ENCODE peak calls at places on chromosomes 3 and 15, in five cellular contexts. G is NCI-H748 treated with DMSO at 0.1 percent for 48 hours; Y is H1; Q is BE2C; H is stimulated activated CD4-positive, alpha-beta T cell treated with anti-CD3 and anti-CD28 coated beads, Interleukin-2, amount 100 ng/mL, for 48 hours. I is an unnamed sample.

GRCh38 chr15:31352911-31353811 is 26.5 kb downstream of the KLF13 start:
- DNase-seq in G (no peak), Y (no peak), Q (peak), H (peak), I (no peak)

GRCh38 chr15:32919749-32920414 is 202.1 kb downstream of the GREM1 start:
- DNase-seq in G (no peak), Y (no peak), Q (no peak), H (no peak), I (no peak)

GRCh38 chr3:137047240-137047639 is 89.5 kb downstream of the IL20RB start:
- DNase-seq in G (no peak), Y (no peak), Q (no peak), H (no peak), I (no peak)

GRCh38 chr3:172877011-172877410 is 126.5 kb downstream of the ECT2 start:
- DNase-seq in G (no peak), Y (no peak), Q (no peak), H (no peak), I (no peak)

GRCh38 chr3:160648701-160649100 is 28.3 kb upstream of the ARL14 start:
- DNase-seq in G (no peak), Y (no peak), Q (no peak), H (no peak), I (no peak)

GRCh38 chr3:162643245-162643644 is 1146.6 kb downstream of the OTOL1 start:
- DNase-seq in G (no peak), Y (no peak), Q (no peak), H (no peak), I (no peak)

GRCh38 chr3:194330160-194330559 is 21.0 kb downstream of the CPN2 start:
- DNase-seq in G (no peak), Y (no peak), Q (no peak), H (no peak), I (no peak)

GRCh38 chr15:52803543-52804306 is 13.6 kb upstream of the ONECUT1 start:
- DNase-seq in G (no peak), Y (no peak), Q (no peak), H (no peak), I (no peak)

GRCh38 chr3:48708481-48708889 is 8.5 kb downstream of the IP6K2 start:
- DNase-seq in G (no peak), Y (no peak), Q (no peak), H (no peak), I (no peak)

GRCh38 chr3:171193693-171194092 is 167.2 kb upstream of the SLC2A2 start:
- DNase-seq in G (no peak), Y (no peak), Q (no peak), H (no peak), I (no peak)

GRCh38 chr3:49553690-49554634 is at the start of gene BSN:
- DNase-seq in G (peak), Y (peak), Q (peak), H (peak), I (peak)

GRCh38 chr3:155640098-155640497 is 104.8 kb downstream of the PLCH1 start:
- DNase-seq in G (no peak), Y (no peak), Q (no peak), H (no peak), I (no peak)

GRCh38 chr15:63061971-63062370 is 19.4 kb downstream of the TPM1 start:
- DNase-seq in G (no peak), Y (no peak), Q (no peak), H (no peak), I (no peak)

GRCh38 chr3:112568642-112569041 is 6.8 kb downstream of the SLC35A5 start:
- DNase-seq in G (no peak), Y (no peak), Q (no peak), H (no peak), I (no peak)

GRCh38 chr3:58260261-58260731 is 22.7 kb downstream of the ABHD6 start:
- DNase-seq in G (no peak), Y (no peak), Q (no peak), H (no peak), I (no peak)

GRCh38 chr3:16992198-16992597 is 107.4 kb downstream of the PLCL2 start:
- DNase-seq in G (no peak), Y (no peak), Q (no peak), H (no peak), I (no peak)

GRCh38 chr3:150544040-150544439 is 2.3 kb downstream of the SERP1 start:
- DNase-seq in G (no peak), Y (no peak), Q (no peak), H (no peak), I (no peak)

GRCh38 chr3:169250000-169250399 is 413.5 kb downstream of the MECOM start:
- DNase-seq in G (peak), Y (no peak), Q (no peak), H (no peak), I (no peak)

GRCh38 chr15:49901867-49902775 is 216.9 kb downstream of the ATP8B4 start:
- DNase-seq in G (no peak), Y (no peak), Q (no peak), H (no peak), I (no peak)

GRCh38 chr15:29988689-29989088 is 94.1 kb upstream of the GOLGA8J start:
- DNase-seq in G (no peak), Y (no peak), Q (no peak), H (no peak), I (no peak)

GRCh38 chr3:195265363-195265976 is 5.5 kb downstream of the XXYLT1 start:
- DNase-seq in G (no peak), Y (peak), Q (no peak), H (no peak), I (no peak)

GRCh38 chr15:26639976-26640375 is 132.9 kb downstream of the GABRB3 start:
- DNase-seq in G (no peak), Y (no peak), Q (no peak), H (no peak), I (no peak)

GRCh38 chr3:59334585-59334984 is 284.8 kb upstream of the CFAP20DC start:
- DNase-seq in G (no peak), Y (no peak), Q (no peak), H (no peak), I (no peak)

GRCh38 chr15:28100516-28101195 is 1.5 kb upstream of the OCA2 start:
- DNase-seq in G (no peak), Y (peak), Q (no peak), H (no peak), I (no peak)

GRCh38 chr15:94381384-94381783 is 150.0 kb downstream of the MCTP2 start:
- DNase-seq in G (no peak), Y (no peak), Q (no peak), H (no peak), I (no peak)

GRCh38 chr3:109977903-109978302 is 640.6 kb upstream of the DPPA4 start:
- DNase-seq in G (no peak), Y (no peak), Q (no peak), H (no peak), I (no peak)

GRCh38 chr3:51373658-51374421 is 11.3 kb upstream of the MANF start:
- DNase-seq in G (no peak), Y (no peak), Q (no peak), H (no peak), I (no peak)

GRCh38 chr3:38374221-38374620 is 27.6 kb downstream of the XYLB start:
- DNase-seq in G (no peak), Y (no peak), Q (no peak), H (peak), I (no peak)

GRCh38 chr15:92101706-92102434 is 248.4 kb downstream of the SLCO3A1 start:
- DNase-seq in G (no peak), Y (no peak), Q (no peak), H (no peak), I (no peak)